ENCODE peak calls at places on chromosome 9, in nine cellular contexts. A is cardiac muscle cell, F is SK-N-SH, V is heart right ventricle, P is neural progenitor cell, N is mucosa of descending colon, S is endothelial cell of umbilical vein, G is upper lobe of left lung, J is left lung. I is an unnamed sample. For H3K9me3, the result is how much of the 10 kb centered on the place peaks cover.

GRCh38 chr9:6230037-6230778 is 14.6 kb downstream of the IL33 start:
- DNase-seq in V (no peak), N (no peak), G (no peak), P (no peak), F (no peak), S (peak), A (no peak), J (no peak), I (no peak)

GRCh38 chr9:36401179-36401740 is 1.2 kb upstream of the RNF38 start:
- DNase-seq in S (peak), F (peak), A (peak), V (no peak), J (no peak), P (no peak), N (peak), G (no peak), I (peak)

GRCh38 chr9:8287970-8288369 is 488.4 kb upstream of the DMAC1 start:
- DNase-seq in F (no peak), N (no peak), P (no peak), S (no peak), G (no peak), J (no peak), V (no peak), A (no peak), I (no peak)

GRCh38 chr9:10525972-10526371 is 86.8 kb downstream of the PTPRD start:
- DNase-seq in N (no peak), V (no peak), A (no peak), F (no peak), P (peak), J (no peak), S (no peak), G (no peak), I (no peak)

GRCh38 chr9:96022445-96023031 is 147.0 kb downstream of the ERCC6L2 start:
- DNase-seq in J (peak), V (peak), P (peak), S (no peak), N (peak), G (no peak), F (peak), A (peak), I (no peak)

GRCh38 chr9:95880011-95880690 is 4.7 kb downstream of the ERCC6L2 start:
- DNase-seq in P (no peak), J (no peak), V (no peak), F (no peak), G (no peak), N (no peak), S (peak), A (no peak), I (no peak)

GRCh38 chr9:117825609-117826347 is 121.6 kb downstream of the TLR4 start:
- DNase-seq in F (no peak), G (no peak), S (no peak), V (peak), J (peak), P (no peak), A (no peak), N (peak), I (peak)

GRCh38 chr9:26426732-26427131 is 465.9 kb downstream of the CAAP1 start:
- DNase-seq in F (no peak), V (no peak), G (no peak), J (no peak), N (no peak), S (no peak), P (peak), A (no peak), I (no peak)

GRCh38 chr9:119088002-119088401 is 281.2 kb downstream of the BRINP1 start:
- DNase-seq in N (no peak), F (no peak), G (no peak), P (no peak), S (no peak), V (no peak), A (no peak), J (peak), I (no peak)

GRCh38 chr9:27157086-27157485 is 48.1 kb downstream of the TEK start:
- DNase-seq in F (no peak), A (no peak), V (no peak), N (no peak), G (no peak), P (no peak), J (no peak), S (no peak), I (no peak)

GRCh38 chr9:36488322-36488838 is 84.3 kb upstream of the MELK start:
- DNase-seq in F (no peak), A (no peak), S (no peak), G (no peak), N (no peak), V (no peak), P (no peak), J (no peak), I (no peak)

GRCh38 chr9:119839888-119840287 is 470.7 kb upstream of the BRINP1 start:
- DNase-seq in P (peak), J (no peak), N (no peak), S (no peak), A (no peak), V (no peak), F (no peak), G (peak), I (no peak)

GRCh38 chr9:105887679-105888078 is 193.3 kb downstream of the TMEM38B start:
- DNase-seq in G (no peak), F (no peak), A (peak), S (no peak), P (no peak), N (no peak), J (no peak), V (no peak), I (no peak)

GRCh38 chr9:115169003-115169402 is 51.0 kb upstream of the TNC start:
- DNase-seq in V (no peak), F (no peak), S (no peak), G (no peak), N (no peak), P (no peak), A (no peak), J (no peak), I (no peak)

GRCh38 chr9:4970970-4971641 is 14.0 kb upstream of the JAK2 start:
- DNase-seq in N (peak), A (no peak), J (no peak), V (no peak), S (no peak), P (no peak), F (no peak), G (no peak), I (no peak)

GRCh38 chr9:114339130-114339908 is 9.7 kb downstream of the ORM2 start:
- DNase-seq in P (peak), J (no peak), S (peak), F (peak), G (peak), V (no peak), N (peak), A (peak), I (no peak)

GRCh38 chr9:8733096-8733954 is 933.7 kb upstream of the DMAC1 start:
- DNase-seq in S (peak), N (peak), F (no peak), G (peak), J (no peak), V (no peak), A (no peak), P (peak), I (no peak)

GRCh38 chr9:33159760-33160127 is 7.4 kb downstream of the B4GALT1 start:
- DNase-seq in S (peak), J (peak), G (no peak), P (no peak), N (peak), V (peak), A (no peak), F (peak), I (no peak)

GRCh38 chr9:136665111-136665703 is 2.5 kb downstream of the EGFL7 start:
- DNase-seq in S (peak), A (peak), J (no peak), V (no peak), F (peak), P (peak), G (no peak), N (no peak), I (no peak)

GRCh38 chr9:6106576-6107339 is 91.3 kb upstream of the RANBP6 start:
- DNase-seq in G (no peak), P (peak), N (no peak), V (peak), A (peak), S (peak), J (no peak), F (peak), I (no peak)

GRCh38 chr9:82209797-82210470 is 221.4 kb downstream of the SPATA31D1 start:
- DNase-seq in A (no peak), J (no peak), P (no peak), S (no peak), V (no peak), N (no peak), G (no peak), F (no peak), I (no peak)

GRCh38 chr9:82208741-82209450 is 220.3 kb downstream of the SPATA31D1 start:
- DNase-seq in F (no peak), J (no peak), V (no peak), P (no peak), A (no peak), S (no peak), N (no peak), G (no peak), I (no peak)

GRCh38 chr9:82206946-82207345 is 218.4 kb downstream of the SPATA31D1 start:
- DNase-seq in S (no peak), V (no peak), N (no peak), F (no peak), A (no peak), P (no peak), G (no peak), J (no peak), I (no peak)

GRCh38 chr9:82202808-82203207 is 214.2 kb downstream of the SPATA31D1 start:
- DNase-seq in N (no peak), A (no peak), V (no peak), F (no peak), S (no peak), G (no peak), J (no peak), P (no peak), I (no peak)

GRCh38 chr9:82206490-82206889 is 217.9 kb downstream of the SPATA31D1 start:
- DNase-seq in J (no peak), S (no peak), F (peak), N (no peak), G (no peak), V (no peak), A (no peak), P (no peak), I (no peak)
- H3K9me3 ChIP-seq in J (under half), S (under half), F (under half), N (under half), G (under half), V (under half), A (under half), P (under half), I (under half)

DNA sequence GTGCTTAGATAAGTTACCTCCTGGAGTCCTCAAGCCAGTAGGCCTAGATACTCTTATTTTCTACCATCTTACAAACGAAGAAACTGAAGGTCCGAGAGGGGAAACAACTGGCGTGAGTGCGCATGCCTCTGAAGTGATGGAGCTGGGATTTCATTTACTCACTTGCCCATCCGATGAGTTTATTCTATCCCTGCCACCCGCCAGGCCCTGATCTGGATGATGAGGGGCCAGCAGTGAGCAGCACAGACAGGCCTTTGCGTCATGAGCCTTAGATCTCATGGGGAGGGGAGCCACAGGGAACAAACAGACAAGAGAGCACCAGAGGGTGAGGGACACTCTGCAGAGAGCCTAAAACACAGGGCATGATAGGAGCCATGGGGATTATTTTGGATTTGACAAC is 34.1 kb upstream of the SLC2A8 start:
- DNase-seq in V (no peak), J (no peak), S (no peak), N (no peak), A (no peak), F (no peak), P (no peak), G (no peak), I (no peak)
- H3K9me3 ChIP-seq in V (under half), J (under half), S (under half), N (under half), A (under half), F (under half), P (under half), G (under half), I (under half)

GRCh38 chr9:85726737-85727136 is 15.0 kb downstream of the AGTPBP1 start:
- DNase-seq in V (no peak), S (no peak), A (no peak), F (no peak), J (no peak), P (no peak), N (no peak), G (no peak), I (no peak)

GRCh38 chr9:85717220-85717619 is 24.5 kb downstream of the AGTPBP1 start:
- DNase-seq in J (no peak), F (no peak), N (no peak), V (no peak), A (no peak), S (no peak), G (no peak), P (no peak), I (no peak)

GRCh38 chr9:85727500-85727899 is 14.3 kb downstream of the AGTPBP1 start:
- DNase-seq in J (no peak), N (no peak), A (no peak), S (no peak), P (no peak), F (no peak), V (no peak), G (no peak), I (no peak)

DNA sequence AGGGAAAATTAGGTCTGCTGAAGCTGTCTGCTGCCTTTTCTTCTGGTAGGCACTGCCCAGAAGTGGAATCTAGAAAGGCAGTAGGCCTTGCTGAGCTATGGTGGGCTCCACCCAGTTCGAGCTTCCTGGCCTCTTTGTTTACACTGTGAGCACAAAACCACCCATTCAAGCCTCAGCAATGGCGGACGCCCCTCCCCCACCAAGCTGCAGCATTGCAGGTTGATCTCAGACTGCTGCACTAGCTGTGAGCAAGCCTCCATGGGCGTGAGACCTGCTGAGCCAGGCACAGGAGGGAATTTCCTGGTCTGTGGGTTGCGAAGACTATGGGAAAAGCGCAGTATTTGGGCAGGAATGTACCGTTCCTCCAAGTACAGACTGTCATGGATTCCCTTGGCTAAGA is 18.5 kb downstream of the AGTPBP1 start:
- DNase-seq in P (peak), V (peak), J (no peak), N (peak), S (no peak), A (no peak), F (no peak), G (no peak), I (peak)
- H3K9me3 ChIP-seq in P (under half), V (under half), J (under half), N (under half), S (under half), A (under half), F (under half), G (under half), I (under half)

GRCh38 chr9:135004772-135005171 is 82.7 kb upstream of the OLFM1 start:
- DNase-seq in F (no peak), J (no peak), S (no peak), N (no peak), V (no peak), P (no peak), A (no peak), G (no peak), I (no peak)

GRCh38 chr9:134996591-134997530 is 79.1 kb upstream of the FCN1 start:
- DNase-seq in S (no peak), F (no peak), J (peak), N (no peak), P (no peak), A (no peak), V (no peak), G (peak), I (no peak)

GRCh38 chr9:135002336-135002735 is 84.6 kb upstream of the FCN1 start:
- DNase-seq in A (no peak), G (no peak), N (no peak), F (no peak), V (no peak), P (no peak), S (no peak), J (no peak), I (no peak)

GRCh38 chr9:135000647-135001245 is 83.0 kb upstream of the FCN1 start:
- DNase-seq in A (no peak), F (no peak), S (no peak), G (no peak), N (no peak), P (peak), J (no peak), V (no peak), I (no peak)

GRCh38 chr9:135001526-135001925 is 83.8 kb upstream of the FCN1 start:
- DNase-seq in G (no peak), F (no peak), P (no peak), N (no peak), S (no peak), A (no peak), J (no peak), V (no peak), I (no peak)
- H3K9me3 ChIP-seq in G (under half), F (under half), P (under half), N (under half), S (under half), A (under half), J (under half), V (under half), I (under half)

DNA sequence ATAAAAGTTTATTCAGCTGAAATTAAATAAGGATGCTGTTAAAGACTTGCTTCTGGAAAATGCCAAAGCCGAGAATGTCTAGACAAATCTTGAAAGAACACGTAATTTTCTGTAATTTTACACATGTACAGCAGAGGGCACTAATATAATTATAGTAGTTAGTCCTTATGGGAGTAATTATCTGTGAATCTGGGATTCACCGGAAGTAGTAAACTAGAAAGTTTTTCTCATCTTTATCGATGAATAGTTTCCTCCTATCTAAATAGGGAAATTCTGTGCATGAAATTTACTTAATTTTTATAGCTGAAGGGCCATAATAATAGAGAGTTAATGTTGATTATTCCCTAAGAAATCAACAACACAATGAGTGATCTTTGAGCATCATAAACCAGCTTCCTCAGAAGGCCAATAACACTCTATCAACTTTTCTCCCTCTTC is 18.4 kb upstream of the CNTLN start:
- DNase-seq in V (no peak), N (no peak), S (peak), J (no peak), G (no peak), A (peak), F (peak), P (peak), I (no peak)
- H3K9me3 ChIP-seq in V (under half), N (under half), S (under half), J (under half), G (under half), A (under half), F (under half), P (under half), I (under half)

GRCh38 chr9:82088591-82088990 is 100.0 kb downstream of the SPATA31D1 start:
- DNase-seq in V (no peak), A (no peak), J (no peak), F (no peak), P (no peak), G (peak), N (no peak), S (no peak), I (no peak)
- H3K9me3 ChIP-seq in V (under half), A (under half), J (under half), F (under half), P (under half), G (under half), N (under half), S (under half), I (under half)

DNA sequence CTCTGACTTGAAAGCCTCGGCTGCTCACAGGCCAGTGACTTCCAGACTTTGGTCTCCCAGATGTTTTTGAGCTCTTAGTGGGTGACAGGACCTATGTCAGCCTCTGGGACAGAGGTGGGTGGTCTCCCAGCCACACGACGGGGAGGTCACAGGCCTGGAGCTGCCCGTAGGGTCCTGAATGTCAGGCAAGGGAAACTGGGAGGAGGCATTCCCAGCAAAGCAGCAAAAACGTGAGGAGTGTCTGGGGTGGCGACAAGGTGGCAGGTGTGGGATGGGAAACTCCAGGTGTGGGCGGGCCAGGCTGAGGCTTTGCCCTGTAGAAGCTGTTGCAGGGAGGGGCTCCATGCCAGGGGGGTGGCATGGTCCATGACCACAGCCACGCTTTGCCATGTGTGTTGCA is 110.5 kb downstream of the CACNA1B start:
- DNase-seq in S (no peak), F (no peak), N (no peak), V (no peak), J (no peak), G (no peak), P (no peak), A (no peak), I (no peak)
- H3K9me3 ChIP-seq in S (under half), F (under half), N (under half), V (under half), J (under half), G (under half), P (under half), A (under half), I (under half)

DNA sequence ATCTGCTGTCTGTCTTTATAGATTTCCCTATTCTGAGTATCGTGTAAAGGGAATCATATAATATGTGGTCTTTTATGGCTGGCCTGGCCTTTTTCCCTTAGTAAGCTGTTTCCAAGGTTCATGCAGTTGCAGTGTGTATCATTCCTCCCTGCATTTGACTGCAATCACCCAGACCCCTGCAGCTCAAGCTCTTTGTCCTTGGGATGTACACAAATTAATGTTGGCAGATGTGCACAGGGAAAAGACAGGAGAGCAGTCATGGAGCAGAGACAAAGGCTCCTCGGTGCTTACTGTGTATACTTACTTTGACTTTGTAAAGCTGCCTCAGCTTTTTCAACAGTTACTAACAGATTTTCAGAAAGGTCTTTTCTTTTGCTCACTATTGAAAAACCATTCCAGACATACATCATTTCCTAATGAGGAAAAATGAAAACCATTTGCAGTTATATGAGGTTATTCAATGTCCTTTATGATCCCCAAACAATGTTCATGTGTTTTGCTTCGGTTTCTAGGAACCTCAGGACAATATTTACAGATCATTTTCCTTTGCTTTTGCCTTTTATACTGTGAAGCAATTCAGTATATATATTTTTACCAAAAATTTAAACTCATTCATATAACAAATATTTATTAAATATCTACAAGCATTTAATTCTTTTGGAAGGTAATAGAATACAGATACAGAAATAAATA is 124.9 kb downstream of the TTC39B start:
- DNase-seq in V (no peak), P (peak), J (no peak), N (no peak), G (no peak), A (no peak), S (no peak), F (peak), I (no peak)
- H3K9me3 ChIP-seq in V (under half), P (under half), J (under half), N (under half), G (under half), A (under half), S (under half), F (under half), I (under half)

DNA sequence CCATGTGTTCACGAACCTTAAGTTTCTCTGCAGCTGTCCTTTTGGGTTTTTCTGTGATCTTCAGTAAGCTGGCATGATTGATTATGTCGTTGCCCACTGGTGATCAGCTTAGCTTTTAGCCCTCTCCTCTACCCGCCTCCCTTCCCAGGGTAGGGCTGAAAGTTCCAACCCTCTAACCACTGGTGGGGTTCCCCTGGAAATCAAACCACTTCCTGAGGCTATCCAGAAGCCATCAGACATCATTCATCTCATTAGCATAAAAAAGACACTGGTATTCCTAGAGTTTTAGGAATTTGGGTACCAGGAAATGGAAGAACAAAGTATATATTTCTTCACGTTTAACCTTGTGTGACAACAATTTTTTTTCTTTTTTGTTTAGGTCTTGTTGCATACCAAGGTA is 29.8 kb downstream of the SPIN1 start:
- DNase-seq in G (no peak), S (no peak), J (no peak), P (no peak), A (no peak), N (no peak), F (no peak), V (no peak), I (no peak)
- H3K9me3 ChIP-seq in G (under half), S (under half), J (half or more), P (under half), A (under half), N (under half), F (under half), V (under half), I (under half)